ENCODE peak calls at places on chromosome 21, in four cellular contexts. W, Q, T and F are unnamed samples.

GRCh38 chr21:45973475-45974072 is 8.0 kb upstream of the COL6A1 start:
- DNase-seq in W (peak), Q (peak), T (peak), F (peak)

GRCh38 chr21:45640888-45641479 is 2.5 kb upstream of the PCBP3 start:
- DNase-seq in W (peak), Q (no peak), T (peak), F (peak)

GRCh38 chr21:36859744-36860501 is 106.5 kb downstream of the HLCS start:
- DNase-seq in W (peak), Q (no peak), T (peak), F (peak)

GRCh38 chr21:31294691-31295090 is 49.4 kb downstream of the TIAM1 start:
- DNase-seq in W (no peak), Q (no peak), T (no peak), F (no peak)

GRCh38 chr21:31159808-31160207 is 121.5 kb upstream of the KRTAP19-8 start:
- DNase-seq in W (no peak), Q (no peak), T (no peak), F (no peak)

GRCh38 chr21:35989185-35989735 is 71.1 kb downstream of the SETD4 start:
- DNase-seq in W (no peak), Q (no peak), T (no peak), F (no peak)

GRCh38 chr21:46142581-46143473 is 12.6 kb downstream of the FTCD start:
- DNase-seq in W (no peak), Q (no peak), T (no peak), F (no peak)

GRCh38 chr21:19420607-19421006 is 1017.0 kb upstream of the TMPRSS15 start:
- DNase-seq in W (no peak), Q (no peak), T (no peak), F (no peak)

GRCh38 chr21:44898851-44899767 is 21.6 kb downstream of the ITGB2 start:
- DNase-seq in W (no peak), Q (no peak), T (no peak), F (no peak)

GRCh38 chr21:41451753-41452676 is 26.0 kb downstream of the MX1 start:
- DNase-seq in W (no peak), Q (no peak), T (no peak), F (no peak)

GRCh38 chr21:46100426-46100825 is 2.5 kb downstream of the COL6A2 start:
- DNase-seq in W (peak), Q (no peak), T (no peak), F (no peak)

GRCh38 chr21:16409341-16409740 is 679.6 kb downstream of the USP25 start:
- DNase-seq in W (no peak), Q (no peak), T (no peak), F (no peak)

GRCh38 chr21:43299441-43300277 is 127.3 kb downstream of the SIK1 start:
- DNase-seq in W (no peak), Q (no peak), T (peak), F (peak)

GRCh38 chr21:39809936-39810335 is 57.3 kb upstream of the PCP4 start:
- DNase-seq in W (no peak), Q (no peak), T (no peak), F (no peak)

GRCh38 chr21:29189358-29189757 is 58.9 kb downstream of the MAP3K7CL start:
- DNase-seq in W (peak), Q (no peak), T (no peak), F (no peak)

GRCh38 chr21:41958886-41959563 is 5.2 kb upstream of the C2CD2 start:
- DNase-seq in W (no peak), Q (no peak), T (no peak), F (no peak)

GRCh38 chr21:44349847-44350772 is 3.3 kb upstream of the TRPM2 start:
- DNase-seq in W (no peak), Q (no peak), T (no peak), F (no peak)

GRCh38 chr21:38439957-38440356 is 58.3 kb downstream of the ERG start:
- DNase-seq in W (no peak), Q (no peak), T (no peak), F (no peak)

GRCh38 chr21:28421716-28422480 is 570.8 kb downstream of the LTN1 start:
- DNase-seq in W (no peak), Q (no peak), T (no peak), F (peak)

GRCh38 chr21:45078877-45079281 is 4.5 kb downstream of the ADARB1 start:
- DNase-seq in W (peak), Q (peak), T (no peak), F (peak)

GRCh38 chr21:33543505-33544129 is 779 bp downstream of the SON start:
- DNase-seq in W (peak), Q (no peak), T (peak), F (no peak)

GRCh38 chr21:28627691-28628090 is 365.0 kb downstream of the LTN1 start:
- DNase-seq in W (peak), Q (no peak), T (no peak), F (no peak)

GRCh38 chr21:8989883-8990325 is 1531.5 kb upstream of the TPTE start:
- DNase-seq in W (no peak), Q (no peak), T (no peak), F (no peak)

GRCh38 chr21:28712396-28712795 is 280.3 kb downstream of the LTN1 start:
- DNase-seq in W (no peak), Q (no peak), T (no peak), F (no peak)

GRCh38 chr21:44931501-44932365 is 8.1 kb upstream of the SLX9 start:
- DNase-seq in W (no peak), Q (no peak), T (no peak), F (no peak)

GRCh38 chr21:45920824-45921600 is 60.6 kb upstream of the COL6A1 start:
- DNase-seq in W (no peak), Q (no peak), T (no peak), F (no peak)

GRCh38 chr21:27805696-27806095 is 838.8 kb upstream of the ADAMTS5 start:
- DNase-seq in W (no peak), Q (no peak), T (no peak), F (no peak)